ENCODE peak calls at places on chromosomes 7 and 10, in six cellular contexts. T is heart right ventricle, N is upper lobe of right lung, U is HCT116, O is Right ventricle myocardium superior, L is HepG2. Y is an unnamed sample.

GRCh38 chr10:17673517-17674051 is 29.6 kb downstream of the STAM start:
- ATAC-seq in T (no peak), N (peak), U (peak), O (no peak), L (peak), Y (no peak)

GRCh38 chr7:128812514-128813168 is 17.6 kb upstream of the FLNC start:
- ATAC-seq in T (no peak), N (peak), U (no peak), O (peak), L (no peak), Y (peak)

GRCh38 chr7:18505870-18506460 is 10.4 kb downstream of the HDAC9 start:
- ATAC-seq in T (peak), N (no peak), U (no peak), O (peak), L (no peak), Y (no peak)

GRCh38 chr10:132238371-132239125 is 51.8 kb downstream of the DPYSL4 start:
- ATAC-seq in T (no peak), N (no peak), U (no peak), O (no peak), L (no peak), Y (no peak)

GRCh38 chr10:131848741-131849590 is 51.8 kb upstream of the PPP2R2D start:
- ATAC-seq in T (peak), N (no peak), U (no peak), O (no peak), L (no peak), Y (no peak)

GRCh38 chr7:5701085-5701914 is 80.2 kb downstream of the RNF216 start:
- ATAC-seq in T (no peak), N (no peak), U (no peak), O (no peak), L (no peak), Y (no peak)

GRCh38 chr10:22906767-22907166 is 21.1 kb upstream of the ARMC3 start:
- ATAC-seq in T (no peak), N (no peak), U (no peak), O (no peak), L (no peak), Y (no peak)

GRCh38 chr10:78377362-78377761 is 343.7 kb downstream of the RPS24 start:
- ATAC-seq in T (no peak), N (no peak), U (no peak), O (peak), L (no peak), Y (no peak)

GRCh38 chr7:10657201-10657600 is 316.5 kb upstream of the PHF14 start:
- ATAC-seq in T (no peak), N (no peak), U (no peak), O (no peak), L (no peak), Y (no peak)

GRCh38 chr10:130028465-130028819 is 64.4 kb upstream of the EBF3 start:
- ATAC-seq in T (no peak), N (peak), U (no peak), O (no peak), L (no peak), Y (no peak)

GRCh38 chr7:135938563-135938962 is 38.6 kb downstream of the MTPN start:
- ATAC-seq in T (no peak), N (no peak), U (no peak), O (no peak), L (no peak), Y (no peak)

GRCh38 chr10:79068203-79068561 is 584 bp upstream of the ZMIZ1 start:
- ATAC-seq in T (no peak), N (no peak), U (peak), O (no peak), L (no peak), Y (no peak)

GRCh38 chr10:133565441-133566294 is at the start of gene SYCE1:
- ATAC-seq in T (no peak), N (peak), U (no peak), O (peak), L (no peak), Y (no peak)

GRCh38 chr7:4726051-4726450 is 44.0 kb downstream of the FOXK1 start:
- ATAC-seq in T (no peak), N (no peak), U (no peak), O (no peak), L (no peak), Y (peak)

GRCh38 chr7:107233981-107234380 is 65.2 kb downstream of the HBP1 start:
- ATAC-seq in T (no peak), N (no peak), U (no peak), O (peak), L (no peak), Y (no peak)

Y was measured in gastroesophageal sphincter.